ENCODE peak calls at places on chromosomes 7 and 10, in four cellular contexts. H is GM12878, B is K562, P is HepG2. V is an unnamed sample.

GRCh38 chr7:34612671-34613070 is 45.3 kb upstream of the NPSR1 start:
- DNase-seq in H (no peak), B (no peak), P (peak), V (no peak)

GRCh38 chr10:653991-654646 is 35.3 kb downstream of the DIP2C start:
- DNase-seq in H (no peak), B (no peak), P (no peak), V (no peak)

GRCh38 chr10:100325164-100325563 is 4.9 kb downstream of the PKD2L1 start:
- DNase-seq in H (no peak), B (peak), P (no peak), V (no peak)

GRCh38 chr10:63749915-63750314 is 228.7 kb downstream of the REEP3 start:
- DNase-seq in H (no peak), B (no peak), P (no peak), V (no peak)

GRCh38 chr7:136874393-136875032 is 6.1 kb downstream of the CHRM2 start:
- DNase-seq in H (no peak), B (peak), P (peak), V (peak)

GRCh38 chr10:15715619-15716227 is 4.0 kb downstream of the ITGA8 start:
- DNase-seq in H (no peak), B (peak), P (no peak), V (peak)

GRCh38 chr7:148919859-148920258 is 35.8 kb upstream of the EZH2 start:
- DNase-seq in H (no peak), B (no peak), P (no peak), V (no peak)

GRCh38 chr7:25569765-25570164 is 341.5 kb upstream of the NPVF start:
- DNase-seq in H (no peak), B (no peak), P (no peak), V (no peak)

GRCh38 chr7:27128776-27129728 is 1.5 kb downstream of the HOXA4 start:
- DNase-seq in H (no peak), B (no peak), P (no peak), V (no peak)

GRCh38 chr7:27131390-27131819 is 848 bp upstream of the HOXA4 start:
- DNase-seq in H (no peak), B (no peak), P (no peak), V (no peak)

GRCh38 chr7:27129729-27130539 is 623 bp downstream of the HOXA4 start:
- DNase-seq in H (no peak), B (no peak), P (peak), V (no peak)

GRCh38 chr7:27132214-27132613 is 1.7 kb upstream of the HOXA4 start:
- DNase-seq in H (no peak), B (no peak), P (no peak), V (no peak)

DNA sequence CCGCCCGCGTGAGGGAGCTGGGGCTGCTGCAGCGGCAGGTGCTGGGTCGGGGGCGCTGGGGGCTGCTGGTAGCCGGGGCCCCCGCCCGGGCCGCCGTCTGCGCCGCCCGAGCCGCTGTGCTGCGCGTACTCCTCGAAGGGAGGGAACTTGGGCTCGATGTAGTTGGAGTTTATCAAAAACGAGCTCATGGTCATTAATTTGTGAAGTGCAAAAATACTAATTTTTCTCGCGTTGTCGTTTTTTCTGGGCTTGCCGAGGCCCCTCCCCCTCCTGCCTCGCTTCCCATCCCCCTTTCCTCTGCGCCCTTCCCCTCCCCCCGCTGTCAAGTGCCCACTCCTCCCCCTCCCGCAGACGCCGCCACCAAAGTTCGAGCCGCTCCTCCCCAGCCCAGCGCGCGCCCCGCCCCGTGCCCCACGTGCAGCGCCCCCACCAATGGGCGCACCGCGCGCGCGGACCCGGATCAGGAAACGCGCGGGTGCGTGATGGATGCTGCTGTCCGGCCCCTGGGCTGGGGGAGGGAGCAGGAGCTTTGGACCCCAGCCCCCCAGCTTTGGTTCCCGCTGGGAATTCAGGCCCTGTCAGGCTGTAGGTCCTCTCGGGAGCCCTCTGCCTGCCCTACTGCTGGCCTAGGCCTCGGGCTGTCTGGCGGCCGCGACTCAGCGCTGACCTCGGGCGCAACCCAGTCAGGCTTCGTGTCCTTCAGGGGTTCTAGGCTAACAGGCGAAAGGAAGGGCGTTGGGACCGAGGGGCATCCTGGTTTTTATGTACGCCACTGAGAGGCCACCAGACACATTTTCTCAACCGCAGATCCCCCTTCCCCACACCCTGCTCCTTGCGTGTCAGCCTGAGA is at the start of gene HOXA4:
- DNase-seq in H (no peak), B (no peak), P (peak), V (no peak)
- TF ChIP-seq EP300 in H (no peak), B (no peak), P (no peak), V (no peak)

DNA sequence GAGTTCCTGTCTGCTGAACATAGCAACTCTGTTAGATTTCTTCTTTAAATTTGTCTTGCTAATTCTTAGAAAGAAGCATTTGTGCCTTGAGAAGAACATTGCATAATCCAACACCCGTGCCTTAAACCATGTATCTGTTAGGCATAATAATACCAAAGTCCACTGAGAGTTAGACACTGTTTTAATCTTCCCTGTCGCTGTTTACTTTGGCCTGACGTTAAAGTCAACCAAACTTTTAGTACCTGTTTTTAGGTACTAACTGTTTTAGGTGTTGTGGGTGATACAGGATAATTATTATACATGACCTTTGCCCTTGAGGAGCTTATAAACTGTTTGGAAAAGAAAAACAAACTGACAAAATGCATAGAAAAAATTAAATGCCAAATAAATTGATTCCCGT is 43.6 kb downstream of the KLHDC10 start:
- DNase-seq in H (no peak), B (no peak), P (peak), V (no peak)
- TF ChIP-seq CHD4 in H (no peak), B (no peak), P (no peak), V (no peak)

GRCh38 chr7:2154121-2154520 is 78.6 kb downstream of the MAD1L1 start:
- DNase-seq in H (no peak), B (no peak), P (no peak), V (no peak)
- TF ChIP-seq EP300 in H (no peak), B (no peak), P (no peak), V (no peak)

GRCh38 chr7:67604461-67605386 is 608.1 kb downstream of the TYW1 start:
- DNase-seq in H (no peak), B (no peak), P (no peak), V (no peak)
- TF ChIP-seq CHD4 in H (no peak), B (no peak), P (no peak), V (no peak)

GRCh38 chr10:110357252-110357780 is 52.6 kb upstream of the SMNDC1 start:
- DNase-seq in H (peak), B (peak), P (peak), V (peak)
- TF ChIP-seq EP300 in H (peak), B (no peak), P (no peak), V (no peak)

GRCh38 chr7:84913731-84914130 is 273.1 kb downstream of the SEMA3D start:
- DNase-seq in H (no peak), B (no peak), P (no peak), V (no peak)
- TF ChIP-seq CHD4 in H (no peak), B (no peak), P (no peak), V (no peak)

DNA sequence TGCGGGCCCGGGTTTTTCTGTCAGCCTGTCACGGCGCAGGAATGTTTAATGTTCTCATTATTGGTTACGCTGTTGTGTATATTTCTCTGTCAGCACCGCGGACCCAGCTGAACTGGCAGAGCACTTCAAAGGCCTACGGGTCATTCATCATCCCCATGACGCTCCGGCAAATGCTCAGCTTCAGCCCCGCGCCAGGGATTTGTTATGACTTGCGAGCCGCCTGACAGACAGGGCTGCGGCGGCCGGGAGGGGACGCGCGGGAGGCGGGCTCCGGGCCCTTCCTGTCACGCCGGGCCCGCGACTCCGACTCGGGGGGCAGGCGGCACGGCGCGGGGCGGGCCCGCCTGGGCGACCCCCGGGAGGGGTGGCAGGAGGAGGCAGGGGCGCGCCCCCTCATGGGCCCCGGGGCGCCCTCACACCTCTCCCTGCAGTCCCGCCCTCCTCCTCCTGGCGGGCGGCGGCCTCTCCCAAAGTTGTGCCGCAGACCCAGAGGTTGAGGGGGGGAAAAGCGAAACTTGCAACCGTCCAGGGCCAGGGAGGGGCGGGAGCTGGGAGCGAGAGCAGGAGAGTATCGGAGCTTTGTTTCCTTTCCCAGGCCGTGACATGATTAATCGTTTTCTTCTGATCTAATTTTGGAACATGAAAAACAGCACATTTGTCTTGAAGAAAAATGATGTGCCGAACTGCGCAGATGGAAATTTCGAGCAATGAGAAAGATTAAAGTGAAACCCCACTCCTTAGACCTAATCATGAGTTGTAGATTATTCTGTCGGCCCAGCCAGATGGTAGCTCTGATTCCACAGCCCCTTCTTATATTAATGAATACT is 59.3 kb upstream of the COMTD1 start:
- DNase-seq in H (no peak), B (peak), P (peak), V (peak)
- TF ChIP-seq EP300 in H (no peak), B (no peak), P (no peak), V (peak)

GRCh38 chr7:91264924-91265681 is 870 bp downstream of the FZD1 start:
- DNase-seq in H (no peak), B (peak), P (no peak), V (no peak)
- TF ChIP-seq CHD4 in H (no peak), B (no peak), P (no peak), V (no peak)